ENCODE peak calls at places on chromosome 14, in six cellular contexts. W is psoas muscle, G is lung, I is iPS DF 6.9, M is testis, U is endothelial cell of umbilical vein. E is an unnamed sample.

GRCh38 chr14:102320033-102320660 is 601 bp downstream of the ZNF839 start:
- DNase-seq in W (peak; percentile 59), G (no peak), I (no peak), M (peak; percentile 37), U (peak; percentile 57), E (no peak)

GRCh38 chr14:28344381-28344780 is 422.2 kb upstream of the FOXG1 start:
- DNase-seq in W (no peak), G (no peak), I (no peak), M (no peak), U (peak; percentile 28), E (no peak)

GRCh38 chr14:29242755-29243340 is 476.3 kb downstream of the FOXG1 start:
- DNase-seq in W (no peak), G (no peak), I (no peak), M (no peak), U (peak; percentile 47), E (no peak)

GRCh38 chr14:103519837-103520212 is 2.8 kb downstream of the CKB start:
- DNase-seq in W (no peak), G (no peak), I (no peak), M (no peak), U (no peak), E (no peak)

GRCh38 chr14:102088012-102088792 is 1.4 kb upstream of the HSP90AA1 start:
- DNase-seq in W (peak; percentile 63), G (peak; percentile 51), I (no peak), M (peak; percentile 70), U (peak; percentile 56), E (no peak)

GRCh38 chr14:70000601-70001000 is 121.4 kb downstream of the SMOC1 start:
- DNase-seq in W (no peak), G (no peak), I (no peak), M (no peak), U (no peak), E (no peak)

GRCh38 chr14:35898217-35898775 is 72.2 kb downstream of the BRMS1L start:
- DNase-seq in W (no peak), G (no peak), I (no peak), M (no peak), U (no peak), E (no peak)

GRCh38 chr14:32726516-32726915 is 212.2 kb upstream of the NPAS3 start:
- DNase-seq in W (no peak), G (no peak), I (no peak), M (no peak), U (no peak), E (no peak)

GRCh38 chr14:70954068-70954467 is 46.8 kb downstream of the PCNX1 start:
- DNase-seq in W (no peak), G (no peak), I (no peak), M (no peak), U (no peak), E (no peak)

GRCh38 chr14:21262410-21262809 is 6.8 kb downstream of the HNRNPC start:
- DNase-seq in W (no peak), G (no peak), I (no peak), M (no peak), U (no peak), E (no peak)

GRCh38 chr14:91569301-91569700 is 59.2 kb upstream of the PPP4R3A start:
- DNase-seq in W (no peak), G (no peak), I (no peak), M (no peak), U (no peak), E (no peak)

GRCh38 chr14:89855961-89856360 is 98.6 kb downstream of the EFCAB11 start:
- DNase-seq in W (no peak), G (no peak), I (no peak), M (no peak), U (peak; percentile 55), E (no peak)

GRCh38 chr14:101588990-101589389 is 27.7 kb downstream of the DIO3 start:
- DNase-seq in W (no peak), G (no peak), I (no peak), M (peak; percentile 37), U (peak; percentile 5), E (no peak)

GRCh38 chr14:103095210-103095778 is 769 bp downstream of the EXOC3L4 start:
- DNase-seq in W (no peak), G (no peak), I (no peak), M (no peak), U (no peak), E (no peak)

GRCh38 chr14:96797188-96797942 is at the start of gene VRK1:
- DNase-seq in W (peak; percentile 97), G (peak; percentile 97), I (peak; percentile 74), M (peak; percentile 98), U (peak; percentile 98), E (peak; percentile 70)

GRCh38 chr14:96795443-96795842 is 1.7 kb upstream of the VRK1 start:
- DNase-seq in W (no peak), G (no peak), I (no peak), M (no peak), U (no peak), E (no peak)

GRCh38 chr14:96799489-96800056 is 2.4 kb downstream of the VRK1 start:
- DNase-seq in W (no peak), G (no peak), I (no peak), M (no peak), U (no peak), E (no peak)

GRCh38 chr14:96797943-96798349 is 764 bp downstream of the VRK1 start:
- DNase-seq in W (no peak), G (no peak), I (no peak), M (no peak), U (peak; percentile 38), E (no peak)

DNA sequence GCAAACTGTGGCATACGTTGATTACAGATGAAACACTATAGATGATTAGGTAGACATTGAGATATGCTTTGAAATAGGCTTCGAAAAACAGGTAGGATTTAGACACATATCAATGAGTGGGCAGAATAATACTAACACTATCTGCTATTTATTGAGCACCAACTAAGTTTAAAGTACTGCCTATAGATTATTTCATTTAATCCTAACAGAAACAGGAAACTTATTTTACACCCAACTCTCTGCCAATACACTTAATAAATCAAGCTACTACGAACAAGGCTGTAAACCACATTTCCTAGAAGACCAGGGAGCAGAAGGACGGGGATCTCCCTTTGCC is 363 bp upstream of the VRK1 start:
- DNase-seq in W (no peak), G (no peak), I (no peak), M (no peak), U (no peak), E (no peak)
- H3K4me3 ChIP-seq in W (peak overlapping the region; percentile 87), G (no peak overlapping the region), I (no peak overlapping the region), M (peak overlapping the region; percentile 84), U (no peak overlapping the region), E (no peak overlapping the region)

DNA sequence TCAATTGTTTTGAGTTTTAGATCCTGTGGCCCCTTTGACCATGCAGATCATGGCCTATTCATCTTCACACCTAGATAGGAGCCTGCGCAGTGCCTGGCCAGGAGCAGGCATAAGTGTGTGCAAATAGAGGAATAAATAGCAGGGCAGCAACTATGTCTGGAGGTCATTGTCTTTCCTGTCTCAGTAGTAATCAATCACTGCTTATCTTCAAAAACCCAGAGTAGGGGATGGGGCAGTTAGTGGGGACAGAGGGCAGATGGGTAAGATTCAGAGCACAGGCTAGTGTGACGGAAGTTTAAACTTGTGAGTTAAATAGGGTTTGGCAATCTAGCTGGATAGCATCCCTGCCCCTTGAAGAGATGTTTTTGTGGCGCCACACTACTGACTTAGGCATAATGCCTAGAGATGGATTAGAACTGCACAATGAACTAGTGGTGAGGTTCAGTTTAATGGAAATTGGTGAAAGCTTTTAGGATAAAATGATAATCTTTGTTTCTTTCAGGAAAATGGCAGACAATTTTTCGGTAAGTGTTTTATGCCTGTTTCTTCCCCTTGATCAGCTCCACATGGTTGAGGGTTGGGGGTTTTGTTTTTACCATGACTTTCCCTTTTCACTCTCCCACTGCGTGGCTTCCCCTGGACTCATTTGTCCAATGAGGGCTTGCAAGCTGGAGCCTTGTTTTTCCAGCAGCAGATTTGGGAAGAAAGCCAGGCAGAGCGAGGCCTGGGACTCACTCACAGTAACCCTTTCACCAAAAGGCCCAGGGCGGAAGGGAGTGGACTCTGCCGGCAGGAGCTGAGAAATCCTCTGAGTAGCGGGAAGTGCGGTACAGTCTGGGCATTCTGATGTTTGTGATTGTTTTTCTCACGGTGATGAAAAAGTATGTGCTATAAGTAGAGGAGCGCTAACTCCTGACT is 8.1 kb downstream of the LGALS3 start:
- DNase-seq in W (peak; percentile 63), G (peak; percentile 60), I (no peak), M (peak; percentile 84), U (peak; percentile 85), E (no peak)
- H3K4me1 ChIP-seq in W (no peaks in the 10 kb centered on the region), G (peaks cover 16% of the 10 kb centered on the region), I (no peaks in the 10 kb centered on the region), M (peaks cover 32% of the 10 kb centered on the region), U (peaks cover 13% of the 10 kb centered on the region), E (peaks cover 8% of the 10 kb centered on the region)

GRCh38 chr14:62077676-62078261 is 315.5 kb downstream of the SNAPC1 start:
- DNase-seq in W (no peak), G (no peak), I (no peak), M (no peak), U (no peak), E (no peak)

GRCh38 chr14:62076825-62077660 is 314.8 kb downstream of the SNAPC1 start:
- DNase-seq in W (no peak), G (no peak), I (no peak), M (no peak), U (no peak), E (no peak)

GRCh38 chr14:62076368-62076767 is 314.1 kb downstream of the SNAPC1 start:
- DNase-seq in W (no peak), G (no peak), I (no peak), M (no peak), U (no peak), E (no peak)

GRCh38 chr14:62081012-62081612 is 318.9 kb downstream of the SNAPC1 start:
- DNase-seq in W (no peak), G (no peak), I (no peak), M (no peak), U (no peak), E (no peak)

GRCh38 chr14:62079035-62079434 is 316.8 kb downstream of the SNAPC1 start:
- DNase-seq in W (no peak), G (no peak), I (no peak), M (no peak), U (no peak), E (no peak)
- H3K4me3 ChIP-seq in W (no peak overlapping the region), G (no peak overlapping the region), I (no peak overlapping the region), M (no peak overlapping the region), U (no peak overlapping the region), E (no peak overlapping the region)

GRCh38 chr14:64769096-64770020 is 65.1 kb downstream of the PLEKHG3 start:
- DNase-seq in W (no peak), G (no peak), I (no peak), M (no peak), U (no peak), E (no peak)

GRCh38 chr14:64773046-64773445 is 68.8 kb downstream of the PLEKHG3 start:
- DNase-seq in W (no peak), G (no peak), I (no peak), M (no peak), U (no peak), E (no peak)

GRCh38 chr14:64772394-64772950 is 68.2 kb downstream of the PLEKHG3 start:
- DNase-seq in W (no peak), G (no peak), I (no peak), M (no peak), U (no peak), E (no peak)

GRCh38 chr14:64770751-64771150 is 66.5 kb downstream of the PLEKHG3 start:
- DNase-seq in W (no peak), G (no peak), I (no peak), M (no peak), U (no peak), E (no peak)

GRCh38 chr14:64771161-64771560 is 66.9 kb downstream of the PLEKHG3 start:
- DNase-seq in W (no peak), G (no peak), I (no peak), M (no peak), U (no peak), E (no peak)
- H3K4me1 ChIP-seq in W (no peaks in the 10 kb centered on the region), G (no peaks in the 10 kb centered on the region), I (peaks cover 1% of the 10 kb centered on the region), M (no peaks in the 10 kb centered on the region), U (no peaks in the 10 kb centered on the region), E (no peaks in the 10 kb centered on the region)

GRCh38 chr14:31216359-31216758 is 8.8 kb upstream of the HECTD1 start:
- DNase-seq in W (no peak), G (no peak), I (no peak), M (no peak), U (no peak), E (no peak)
- H3K4me3 ChIP-seq in W (no peak overlapping the region), G (no peak overlapping the region), I (no peak overlapping the region), M (no peak overlapping the region), U (no peak overlapping the region), E (no peak overlapping the region)